ENCODE peak calls at places on chromosomes 3 and 15, in eight cellular contexts. One of them, this sample, is unnamed.

GRCh38 chr3:159870723-159871122 is 117.9 kb upstream of the IL12A start:
- DNase-seq in K562: no peak
- DNase-seq in NB4: no peak
- DNase-seq in stomach: no peak
- DNase-seq in HepG2: no peak
- DNase-seq in A549: no peak
- DNase-seq in esophagus muscularis mucosa: no peak
- DNase-seq in endothelial cell of umbilical vein: no peak
- DNase-seq in this sample: no peak

GRCh38 chr15:29424118-29424517 is 154.5 kb upstream of the NSMCE3 start:
- DNase-seq in HepG2: no peak
- DNase-seq in A549: no peak
- DNase-seq in NB4: peak; percentile 10
- DNase-seq in endothelial cell of umbilical vein: no peak
- DNase-seq in stomach: no peak
- DNase-seq in esophagus muscularis mucosa: peak; percentile 80
- DNase-seq in K562: peak; percentile 34
- DNase-seq in this sample: no peak

GRCh38 chr3:190101320-190102117 is 19.2 kb downstream of the P3H2 start:
- DNase-seq in HepG2: no peak
- DNase-seq in A549: no peak
- DNase-seq in esophagus muscularis mucosa: no peak
- DNase-seq in endothelial cell of umbilical vein: peak; percentile 42
- DNase-seq in NB4: no peak
- DNase-seq in stomach: no peak
- DNase-seq in K562: no peak
- DNase-seq in this sample: no peak

GRCh38 chr3:89116486-89116885 is 9.1 kb downstream of the EPHA3 start:
- DNase-seq in esophagus muscularis mucosa: no peak
- DNase-seq in stomach: no peak
- DNase-seq in NB4: no peak
- DNase-seq in endothelial cell of umbilical vein: no peak
- DNase-seq in K562: no peak
- DNase-seq in A549: no peak
- DNase-seq in HepG2: no peak
- DNase-seq in this sample: no peak

GRCh38 chr15:83112233-83112958 is 5.0 kb downstream of the TM6SF1 start:
- DNase-seq in NB4: no peak
- DNase-seq in K562: no peak
- DNase-seq in esophagus muscularis mucosa: no peak
- DNase-seq in HepG2: no peak
- DNase-seq in endothelial cell of umbilical vein: peak; percentile 96
- DNase-seq in stomach: no peak
- DNase-seq in A549: no peak
- DNase-seq in this sample: no peak

GRCh38 chr15:81413851-81414250 is 39.8 kb upstream of the TMC3 start:
- DNase-seq in stomach: no peak
- DNase-seq in NB4: no peak
- DNase-seq in HepG2: no peak
- DNase-seq in esophagus muscularis mucosa: no peak
- DNase-seq in endothelial cell of umbilical vein: no peak
- DNase-seq in K562: no peak
- DNase-seq in A549: no peak
- DNase-seq in this sample: no peak

GRCh38 chr3:114299421-114299820 is 5.6 kb downstream of the TIGIT start:
- DNase-seq in K562: peak; percentile 13
- DNase-seq in stomach: no peak
- DNase-seq in endothelial cell of umbilical vein: peak; percentile 39
- DNase-seq in esophagus muscularis mucosa: no peak
- DNase-seq in HepG2: peak; percentile 40
- DNase-seq in A549: peak; percentile 79
- DNase-seq in NB4: peak; percentile 35
- DNase-seq in this sample: no peak

GRCh38 chr3:134426660-134427181 is 52.5 kb upstream of the AMOTL2 start:
- DNase-seq in stomach: no peak
- DNase-seq in A549: no peak
- DNase-seq in endothelial cell of umbilical vein: no peak
- DNase-seq in esophagus muscularis mucosa: no peak
- DNase-seq in HepG2: no peak
- DNase-seq in NB4: no peak
- DNase-seq in K562: no peak
- DNase-seq in this sample: no peak

GRCh38 chr3:79253704-79254103 is 514.1 kb downstream of the ROBO1 start:
- DNase-seq in endothelial cell of umbilical vein: no peak
- DNase-seq in HepG2: no peak
- DNase-seq in NB4: peak; percentile 76
- DNase-seq in A549: no peak
- DNase-seq in stomach: no peak
- DNase-seq in K562: no peak
- DNase-seq in esophagus muscularis mucosa: no peak
- DNase-seq in this sample: no peak

GRCh38 chr3:178308696-178309278 is 227.4 kb upstream of the KCNMB2 start:
- DNase-seq in NB4: no peak
- DNase-seq in HepG2: no peak
- DNase-seq in endothelial cell of umbilical vein: no peak
- DNase-seq in A549: no peak
- DNase-seq in esophagus muscularis mucosa: no peak
- DNase-seq in K562: no peak
- DNase-seq in stomach: no peak
- DNase-seq in this sample: no peak

GRCh38 chr3:194145702-194146101 is 9.8 kb downstream of the HES1 start:
- DNase-seq in esophagus muscularis mucosa: no peak
- DNase-seq in NB4: no peak
- DNase-seq in A549: no peak
- DNase-seq in HepG2: no peak
- DNase-seq in endothelial cell of umbilical vein: no peak
- DNase-seq in stomach: no peak
- DNase-seq in K562: no peak
- DNase-seq in this sample: no peak

GRCh38 chr3:152258448-152259302 is 10.1 kb upstream of the MBNL1 start:
- DNase-seq in stomach: peak; percentile 35
- DNase-seq in K562: no peak
- DNase-seq in esophagus muscularis mucosa: no peak
- DNase-seq in HepG2: peak; percentile 94
- DNase-seq in NB4: peak; percentile 94
- DNase-seq in A549: peak; percentile 81
- DNase-seq in endothelial cell of umbilical vein: peak; percentile 88
- DNase-seq in this sample: peak; percentile 85

GRCh38 chr3:63576826-63577225 is 75.6 kb upstream of the SNTN start:
- DNase-seq in A549: no peak
- DNase-seq in NB4: no peak
- DNase-seq in K562: no peak
- DNase-seq in stomach: no peak
- DNase-seq in esophagus muscularis mucosa: no peak
- DNase-seq in endothelial cell of umbilical vein: no peak
- DNase-seq in HepG2: no peak
- DNase-seq in this sample: no peak

GRCh38 chr3:30894521-30895289 is at the start of gene GADL1:
- DNase-seq in endothelial cell of umbilical vein: peak; percentile 8
- DNase-seq in esophagus muscularis mucosa: no peak
- DNase-seq in stomach: peak; percentile 29
- DNase-seq in A549: peak; percentile 29
- DNase-seq in HepG2: no peak
- DNase-seq in K562: no peak
- DNase-seq in NB4: peak; percentile 66
- DNase-seq in this sample: no peak

GRCh38 chr3:58116985-58117384 is 93.8 kb downstream of the DNASE1L3 start:
- DNase-seq in K562: no peak
- DNase-seq in esophagus muscularis mucosa: no peak
- DNase-seq in endothelial cell of umbilical vein: no peak
- DNase-seq in A549: no peak
- DNase-seq in stomach: no peak
- DNase-seq in HepG2: no peak
- DNase-seq in NB4: no peak
- DNase-seq in this sample: no peak

GRCh38 chr3:181694805-181695660 is 16.7 kb upstream of the SOX2 start:
- DNase-seq in A549: no peak
- DNase-seq in NB4: no peak
- DNase-seq in endothelial cell of umbilical vein: peak; percentile 66
- DNase-seq in HepG2: no peak
- DNase-seq in K562: no peak
- DNase-seq in esophagus muscularis mucosa: no peak
- DNase-seq in stomach: peak; percentile 47
- DNase-seq in this sample: peak; percentile 88

GRCh38 chr3:35439626-35440025 is 199.7 kb upstream of the ARPP21 start:
- DNase-seq in endothelial cell of umbilical vein: peak; percentile 11
- DNase-seq in HepG2: no peak
- DNase-seq in K562: no peak
- DNase-seq in esophagus muscularis mucosa: no peak
- DNase-seq in A549: no peak
- DNase-seq in stomach: no peak
- DNase-seq in NB4: no peak
- DNase-seq in this sample: no peak

GRCh38 chr3:168100777-168101492 is 5.2 kb upstream of the GOLIM4 start:
- DNase-seq in NB4: no peak
- DNase-seq in K562: no peak
- DNase-seq in esophagus muscularis mucosa: no peak
- DNase-seq in A549: no peak
- DNase-seq in HepG2: no peak
- DNase-seq in stomach: no peak
- DNase-seq in endothelial cell of umbilical vein: no peak
- DNase-seq in this sample: no peak

GRCh38 chr3:128489860-128490649 is 2.9 kb downstream of the GATA2 start:
- DNase-seq in A549: no peak
- DNase-seq in HepG2: peak; percentile 37
- DNase-seq in K562: no peak
- DNase-seq in stomach: no peak
- DNase-seq in NB4: no peak
- DNase-seq in esophagus muscularis mucosa: no peak
- DNase-seq in endothelial cell of umbilical vein: peak; percentile 77
- DNase-seq in this sample: no peak

GRCh38 chr3:128488636-128488994 is 4.4 kb downstream of the GATA2 start:
- DNase-seq in NB4: no peak
- DNase-seq in stomach: no peak
- DNase-seq in HepG2: no peak
- DNase-seq in endothelial cell of umbilical vein: no peak
- DNase-seq in esophagus muscularis mucosa: no peak
- DNase-seq in A549: no peak
- DNase-seq in K562: no peak
- DNase-seq in this sample: no peak

GRCh38 chr3:128487813-128488635 is 5.0 kb downstream of the GATA2 start:
- DNase-seq in K562: peak; percentile 83
- DNase-seq in A549: peak; percentile 89
- DNase-seq in esophagus muscularis mucosa: no peak
- DNase-seq in NB4: no peak
- DNase-seq in HepG2: peak; percentile 89
- DNase-seq in endothelial cell of umbilical vein: peak; percentile 94
- DNase-seq in stomach: peak; percentile 67
- DNase-seq in this sample: peak; percentile 95

GRCh38 chr3:128490650-128491070 is 2.3 kb downstream of the GATA2 start:
- DNase-seq in HepG2: no peak
- DNase-seq in esophagus muscularis mucosa: no peak
- DNase-seq in endothelial cell of umbilical vein: peak; percentile 58
- DNase-seq in K562: no peak
- DNase-seq in NB4: no peak
- DNase-seq in stomach: no peak
- DNase-seq in A549: no peak
- DNase-seq in this sample: no peak

GRCh38 chr3:128488995-128489859 is 3.8 kb downstream of the GATA2 start:
- DNase-seq in HepG2: peak; percentile 65
- DNase-seq in K562: peak; percentile 56
- DNase-seq in A549: no peak
- DNase-seq in endothelial cell of umbilical vein: peak; percentile 79
- DNase-seq in stomach: no peak
- DNase-seq in NB4: no peak
- DNase-seq in esophagus muscularis mucosa: no peak
- DNase-seq in this sample: no peak
- TF ChIP-seq POLR2A in HepG2: no peak
- TF ChIP-seq POLR2A in K562: peak; percentile 47
- TF ChIP-seq POLR2A in A549: no peak
- TF ChIP-seq POLR2A in endothelial cell of umbilical vein: no peak
- TF ChIP-seq POLR2A in stomach: no peak
- TF ChIP-seq POLR2A in NB4: no peak
- TF ChIP-seq POLR2A in esophagus muscularis mucosa: no peak
- TF ChIP-seq POLR2A in this sample: no peak

DNA sequence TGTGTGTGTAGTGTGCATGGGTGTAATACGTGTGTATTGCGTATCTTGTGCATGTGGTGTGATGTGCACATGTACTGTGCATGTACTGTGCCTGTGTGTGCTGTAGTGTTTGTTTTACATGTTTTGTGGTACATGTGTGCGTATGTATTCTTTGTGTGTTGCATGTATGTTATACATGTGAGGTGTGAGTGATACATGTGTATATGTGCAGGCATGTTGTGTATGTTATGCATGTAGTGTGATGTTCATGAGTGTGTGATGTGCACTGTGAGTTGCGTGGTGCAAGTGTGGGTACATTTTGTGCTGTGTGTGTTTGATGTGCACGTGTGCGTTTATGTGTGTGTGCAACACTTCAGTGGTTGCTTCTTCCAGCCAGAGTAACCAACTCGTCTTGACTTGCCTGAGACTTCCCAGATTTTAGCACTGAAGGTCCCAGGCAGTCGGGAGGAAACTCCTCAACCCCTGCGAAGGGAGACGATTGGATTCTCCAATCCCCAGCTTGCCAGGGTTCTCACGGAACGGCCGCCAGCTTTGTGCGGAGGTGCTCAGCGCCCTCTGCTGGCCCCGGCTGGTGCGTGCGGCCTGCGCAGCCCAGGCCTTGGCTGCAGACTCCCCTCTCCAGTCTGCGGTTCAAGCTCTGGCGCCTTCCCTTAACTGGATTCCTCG is 3.6 kb downstream of the GALNT15 start:
- DNase-seq in stomach: peak; percentile 79
- DNase-seq in HepG2: peak; percentile 42
- DNase-seq in NB4: peak; percentile 69
- DNase-seq in K562: peak; percentile 86
- DNase-seq in A549: peak; percentile 72
- DNase-seq in esophagus muscularis mucosa: peak; percentile 94
- DNase-seq in endothelial cell of umbilical vein: peak; percentile 74
- DNase-seq in this sample: peak; percentile 78
- TF ChIP-seq POLR2A in stomach: no peak
- TF ChIP-seq POLR2A in HepG2: no peak
- TF ChIP-seq POLR2A in NB4: no peak
- TF ChIP-seq POLR2A in K562: no peak
- TF ChIP-seq POLR2A in A549: no peak
- TF ChIP-seq POLR2A in esophagus muscularis mucosa: no peak
- TF ChIP-seq POLR2A in endothelial cell of umbilical vein: peak; percentile 14
- TF ChIP-seq POLR2A in this sample: no peak

GRCh38 chr3:50611464-50612233 is at the start of gene CISH:
- DNase-seq in endothelial cell of umbilical vein: peak; percentile 96
- DNase-seq in K562: peak; percentile 85
- DNase-seq in HepG2: peak; percentile 91
- DNase-seq in esophagus muscularis mucosa: peak; percentile 99
- DNase-seq in NB4: peak; percentile 95
- DNase-seq in A549: peak; percentile 83
- DNase-seq in stomach: peak; percentile 94
- DNase-seq in this sample: peak; percentile 93
- TF ChIP-seq POLR2A in endothelial cell of umbilical vein: no peak
- TF ChIP-seq POLR2A in K562: peak; percentile 81
- TF ChIP-seq POLR2A in HepG2: no peak
- TF ChIP-seq POLR2A in esophagus muscularis mucosa: peak; percentile 91
- TF ChIP-seq POLR2A in NB4: peak; percentile 75
- TF ChIP-seq POLR2A in A549: peak; percentile 43
- TF ChIP-seq POLR2A in stomach: no peak
- TF ChIP-seq POLR2A in this sample: peak; percentile 63

DNA sequence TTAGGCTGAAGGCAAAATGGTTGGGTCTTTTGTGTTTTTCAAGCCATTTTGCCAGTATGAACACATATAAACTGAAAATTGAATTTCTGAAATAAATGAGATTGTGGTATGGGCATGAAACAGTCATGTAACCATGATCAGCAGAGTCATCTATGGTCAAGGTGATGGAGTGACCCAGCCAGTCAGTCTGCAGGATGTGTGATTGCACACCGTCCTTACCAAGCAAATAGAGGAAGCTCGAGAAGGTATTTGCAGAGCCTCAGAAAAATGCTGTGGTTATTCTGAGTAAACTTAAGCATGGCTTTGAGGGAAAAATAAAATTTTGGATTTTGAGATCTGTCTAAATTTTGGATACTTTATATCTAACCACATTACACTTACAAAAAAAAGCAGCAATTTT is 95.9 kb upstream of the RNF7 start:
- DNase-seq in stomach: no peak
- DNase-seq in A549: no peak
- DNase-seq in NB4: peak; percentile 38
- DNase-seq in endothelial cell of umbilical vein: no peak
- DNase-seq in esophagus muscularis mucosa: no peak
- DNase-seq in K562: no peak
- DNase-seq in HepG2: peak; percentile 46
- DNase-seq in this sample: no peak
- TF ChIP-seq POLR2A in stomach: no peak
- TF ChIP-seq POLR2A in A549: no peak
- TF ChIP-seq POLR2A in NB4: no peak
- TF ChIP-seq POLR2A in endothelial cell of umbilical vein: no peak
- TF ChIP-seq POLR2A in esophagus muscularis mucosa: no peak
- TF ChIP-seq POLR2A in K562: no peak
- TF ChIP-seq POLR2A in HepG2: no peak
- TF ChIP-seq POLR2A in this sample: no peak

This sample was measured in lower leg skin.